ENCODE peak calls at places on chromosome 5, in nine cellular contexts. T is EL; X is ureter; O is substantia nigra; B is activated naive CD8-positive, alpha-beta T cell treated with anti-CD3 and anti-CD28 coated beads, Interleukin-2, amount 50 U/mL, for 16 hours; C is T-helper 2 cell; J is NCI-H774; W is activated T-helper 1 cell treated with anti-CD3 and anti-CD28 coated beads, Interleukin-2, amount 50 U/mL, for 16 hours; Q is GM10248. A is an unnamed sample.

GRCh38 chr5:99020698-99021048 is 91.9 kb upstream of the CHD1 start:
- DNase-seq in J (no peak), B (no peak), T (peak; percentile 21), X (no peak), C (no peak), Q (no peak), W (no peak), O (no peak), A (no peak)

GRCh38 chr5:134249469-134250379 is 23.9 kb upstream of the PPP2CA start:
- DNase-seq in Q (no peak), W (no peak), T (peak; percentile 49), X (peak; percentile 40), B (no peak), C (no peak), O (no peak), J (no peak), A (no peak)

GRCh38 chr5:59020611-59021285 is 437.9 kb downstream of the RAB3C start:
- DNase-seq in W (no peak), O (no peak), B (no peak), T (no peak), Q (no peak), C (no peak), J (no peak), X (no peak), A (no peak)

GRCh38 chr5:93360436-93361100 is 220.5 kb downstream of the NR2F1-AS1 start:
- DNase-seq in J (no peak), T (peak; percentile 21), Q (no peak), B (no peak), X (no peak), W (no peak), C (no peak), O (no peak), A (no peak)

GRCh38 chr5:58156977-58157701 is 302.7 kb downstream of the PLK2 start:
- DNase-seq in B (no peak), Q (no peak), C (no peak), T (peak; percentile 5), W (no peak), O (no peak), X (no peak), J (peak; percentile 26), A (no peak)

GRCh38 chr5:119452060-119452372 is 281 bp upstream of the HSD17B4 start:
- DNase-seq in B (no peak), Q (no peak), X (no peak), W (no peak), C (no peak), O (no peak), J (no peak), T (no peak), A (no peak)

GRCh38 chr5:146967646-146968045 is 89.1 kb upstream of the PPP2R2B start:
- DNase-seq in X (no peak), O (no peak), W (no peak), Q (no peak), C (no peak), B (no peak), T (no peak), J (no peak), A (no peak)

GRCh38 chr5:39513236-39513635 is 88.5 kb upstream of the DAB2 start:
- DNase-seq in C (no peak), T (peak; percentile 77), J (no peak), Q (no peak), B (no peak), X (no peak), W (no peak), O (no peak), A (no peak)

GRCh38 chr5:39194466-39195136 is 24.8 kb downstream of the FYB1 start:
- DNase-seq in B (no peak), W (no peak), Q (no peak), X (no peak), C (no peak), J (no peak), O (no peak), T (peak; percentile 91), A (no peak)

GRCh38 chr5:73379435-73379834 is 69.1 kb downstream of the FOXD1 start:
- DNase-seq in J (no peak), T (no peak), B (no peak), O (no peak), C (no peak), X (no peak), Q (no peak), W (no peak), A (no peak)

GRCh38 chr5:149581192-149581861 is at the start of gene ARHGEF37:
- DNase-seq in W (peak; percentile 13), C (no peak), Q (no peak), B (no peak), O (peak; percentile 95), X (peak; percentile 90), J (peak; percentile 78), T (peak; percentile 61), A (peak; percentile 12)

GRCh38 chr5:14223372-14223771 is 80.2 kb downstream of the TRIO start:
- DNase-seq in B (no peak), T (no peak), Q (no peak), W (no peak), X (no peak), O (no peak), C (no peak), J (no peak), A (no peak)

GRCh38 chr5:104241051-104241450 is 678.5 kb upstream of the NUDT12 start:
- DNase-seq in Q (no peak), W (no peak), C (no peak), X (peak; percentile 41), B (no peak), J (no peak), O (peak; percentile 5), T (no peak), A (no peak)

GRCh38 chr5:573976-574375 is 38.2 kb upstream of the CEP72 start:
- DNase-seq in X (peak; percentile 22), C (no peak), B (no peak), W (no peak), T (no peak), Q (no peak), O (no peak), J (no peak), A (no peak)

GRCh38 chr5:39226100-39226451 is 6.7 kb upstream of the FYB1 start:
- DNase-seq in J (no peak), B (no peak), W (no peak), C (no peak), O (no peak), X (no peak), Q (no peak), T (no peak), A (no peak)

GRCh38 chr5:134427540-134428041 is 15.9 kb upstream of the CDKN2AIPNL start:
- DNase-seq in J (no peak), B (no peak), X (no peak), Q (no peak), T (no peak), W (no peak), C (no peak), O (no peak), A (no peak)

GRCh38 chr5:64210866-64211265 is 45.2 kb downstream of the RNF180 start:
- DNase-seq in W (no peak), O (no peak), X (no peak), T (peak; percentile 92), B (no peak), J (no peak), C (no peak), Q (no peak), A (no peak)

GRCh38 chr5:179867476-179867875 is 8.9 kb upstream of the MRNIP start:
- DNase-seq in C (no peak), O (no peak), Q (no peak), X (no peak), B (no peak), J (no peak), T (no peak), W (no peak), A (no peak)

GRCh38 chr5:91244380-91245073 is 138.6 kb downstream of the ARRDC3 start:
- DNase-seq in B (no peak), C (no peak), J (no peak), O (no peak), T (no peak), W (no peak), Q (no peak), X (no peak), A (no peak)

GRCh38 chr5:175219256-175219835 is 224.6 kb downstream of the DRD1 start:
- DNase-seq in W (no peak), J (no peak), X (no peak), O (no peak), B (no peak), C (no peak), Q (no peak), T (no peak), A (no peak)

GRCh38 chr5:31193591-31194457 is at the start of gene CDH6:
- DNase-seq in Q (no peak), O (peak; percentile 28), T (peak; percentile 16), C (no peak), X (no peak), J (peak; percentile 71), B (no peak), W (no peak), A (no peak)

GRCh38 chr5:135629164-135629563 is 50.4 kb upstream of the CXCL14 start:
- DNase-seq in X (no peak), Q (no peak), B (no peak), C (no peak), J (no peak), O (no peak), T (no peak), W (no peak), A (no peak)

GRCh38 chr5:10518352-10518751 is 45.5 kb upstream of the ANKRD33B start:
- DNase-seq in W (no peak), O (no peak), J (no peak), X (no peak), B (no peak), C (no peak), T (no peak), Q (no peak), A (no peak)

GRCh38 chr5:40812125-40812524 is 14.0 kb upstream of the PRKAA1 start:
- DNase-seq in X (no peak), C (no peak), O (no peak), J (no peak), Q (no peak), B (no peak), W (no peak), T (no peak), A (no peak)

A was measured in T follicular helper cell.